ENCODE peak calls at places on chromosome 22, in seven cellular contexts. One of them, this sample, is unnamed.

GRCh38 chr22:22558071-22558971 is 744 bp downstream of the PRAME start:
- DNase-seq in GM03348: no peak
- DNase-seq in Kasumi-1: no peak
- DNase-seq in KBM-7: no peak
- DNase-seq in stimulated activated CD4-positive, alpha-beta T cell treated with anti-CD3 and anti-CD28 coated beads, Interleukin-12 subunit alpha, Interleukin-12 subunit beta, amount 100 ng/mL, for 24 hours: no peak
- DNase-seq in progenitor cell of endocrine pancreas: no peak
- DNase-seq in MCF 10A: no peak
- DNase-seq in this sample: no peak

GRCh38 chr22:19765477-19766234 is 5.1 kb downstream of the TBX1 start:
- DNase-seq in GM03348: peak; percentile 65
- DNase-seq in Kasumi-1: no peak
- DNase-seq in KBM-7: peak; percentile 20
- DNase-seq in stimulated activated CD4-positive, alpha-beta T cell treated with anti-CD3 and anti-CD28 coated beads, Interleukin-12 subunit alpha, Interleukin-12 subunit beta, amount 100 ng/mL, for 24 hours: no peak
- DNase-seq in progenitor cell of endocrine pancreas: no peak
- DNase-seq in MCF 10A: no peak
- DNase-seq in this sample: no peak

GRCh38 chr22:39545310-39546063 is 12.9 kb upstream of the RPS19BP1 start:
- DNase-seq in GM03348: peak; percentile 62
- DNase-seq in Kasumi-1: peak; percentile 27
- DNase-seq in KBM-7: peak; percentile 69
- DNase-seq in stimulated activated CD4-positive, alpha-beta T cell treated with anti-CD3 and anti-CD28 coated beads, Interleukin-12 subunit alpha, Interleukin-12 subunit beta, amount 100 ng/mL, for 24 hours: peak; percentile 63
- DNase-seq in progenitor cell of endocrine pancreas: peak; percentile 74
- DNase-seq in MCF 10A: no peak
- DNase-seq in this sample: peak; percentile 16

GRCh38 chr22:17866127-17866526 is 91.9 kb upstream of the BID start:
- DNase-seq in GM03348: no peak
- DNase-seq in Kasumi-1: no peak
- DNase-seq in KBM-7: no peak
- DNase-seq in stimulated activated CD4-positive, alpha-beta T cell treated with anti-CD3 and anti-CD28 coated beads, Interleukin-12 subunit alpha, Interleukin-12 subunit beta, amount 100 ng/mL, for 24 hours: no peak
- DNase-seq in progenitor cell of endocrine pancreas: no peak
- DNase-seq in MCF 10A: no peak
- DNase-seq in this sample: no peak

GRCh38 chr22:46809153-46809885 is 46.9 kb downstream of the TBC1D22A start:
- DNase-seq in GM03348: no peak
- DNase-seq in Kasumi-1: no peak
- DNase-seq in KBM-7: no peak
- DNase-seq in stimulated activated CD4-positive, alpha-beta T cell treated with anti-CD3 and anti-CD28 coated beads, Interleukin-12 subunit alpha, Interleukin-12 subunit beta, amount 100 ng/mL, for 24 hours: no peak
- DNase-seq in progenitor cell of endocrine pancreas: no peak
- DNase-seq in MCF 10A: no peak
- DNase-seq in this sample: no peak

GRCh38 chr22:47281126-47282106 is 519.0 kb downstream of the TBC1D22A start:
- DNase-seq in GM03348: peak; percentile 35
- DNase-seq in Kasumi-1: no peak
- DNase-seq in KBM-7: no peak
- DNase-seq in stimulated activated CD4-positive, alpha-beta T cell treated with anti-CD3 and anti-CD28 coated beads, Interleukin-12 subunit alpha, Interleukin-12 subunit beta, amount 100 ng/mL, for 24 hours: no peak
- DNase-seq in progenitor cell of endocrine pancreas: no peak
- DNase-seq in MCF 10A: peak; percentile 50
- DNase-seq in this sample: peak; percentile 37

GRCh38 chr22:42937164-42937854 is 77.6 kb downstream of the PACSIN2 start:
- DNase-seq in GM03348: peak; percentile 76
- DNase-seq in Kasumi-1: peak; percentile 83
- DNase-seq in KBM-7: peak; percentile 76
- DNase-seq in stimulated activated CD4-positive, alpha-beta T cell treated with anti-CD3 and anti-CD28 coated beads, Interleukin-12 subunit alpha, Interleukin-12 subunit beta, amount 100 ng/mL, for 24 hours: peak; percentile 22
- DNase-seq in progenitor cell of endocrine pancreas: no peak
- DNase-seq in MCF 10A: peak; percentile 87
- DNase-seq in this sample: peak; percentile 65

GRCh38 chr22:49965291-49966040 is 4.9 kb downstream of the PIM3 start:
- DNase-seq in GM03348: no peak
- DNase-seq in Kasumi-1: no peak
- DNase-seq in KBM-7: no peak
- DNase-seq in stimulated activated CD4-positive, alpha-beta T cell treated with anti-CD3 and anti-CD28 coated beads, Interleukin-12 subunit alpha, Interleukin-12 subunit beta, amount 100 ng/mL, for 24 hours: peak; percentile 13
- DNase-seq in progenitor cell of endocrine pancreas: no peak
- DNase-seq in MCF 10A: no peak
- DNase-seq in this sample: no peak

GRCh38 chr22:44201556-44202129 is 20.9 kb downstream of the PARVG start:
- DNase-seq in GM03348: no peak
- DNase-seq in Kasumi-1: no peak
- DNase-seq in KBM-7: no peak
- DNase-seq in stimulated activated CD4-positive, alpha-beta T cell treated with anti-CD3 and anti-CD28 coated beads, Interleukin-12 subunit alpha, Interleukin-12 subunit beta, amount 100 ng/mL, for 24 hours: no peak
- DNase-seq in progenitor cell of endocrine pancreas: no peak
- DNase-seq in MCF 10A: no peak
- DNase-seq in this sample: no peak

GRCh38 chr22:46053563-46054090 is 76.7 kb upstream of the WNT7B start:
- DNase-seq in GM03348: peak; percentile 85
- DNase-seq in Kasumi-1: no peak
- DNase-seq in KBM-7: no peak
- DNase-seq in stimulated activated CD4-positive, alpha-beta T cell treated with anti-CD3 and anti-CD28 coated beads, Interleukin-12 subunit alpha, Interleukin-12 subunit beta, amount 100 ng/mL, for 24 hours: peak; percentile 34
- DNase-seq in progenitor cell of endocrine pancreas: no peak
- DNase-seq in MCF 10A: peak; percentile 86
- DNase-seq in this sample: peak; percentile 79

GRCh38 chr22:26970809-26971394 is 313.5 kb downstream of the MIAT start:
- DNase-seq in GM03348: no peak
- DNase-seq in Kasumi-1: no peak
- DNase-seq in KBM-7: no peak
- DNase-seq in stimulated activated CD4-positive, alpha-beta T cell treated with anti-CD3 and anti-CD28 coated beads, Interleukin-12 subunit alpha, Interleukin-12 subunit beta, amount 100 ng/mL, for 24 hours: no peak
- DNase-seq in progenitor cell of endocrine pancreas: no peak
- DNase-seq in MCF 10A: no peak
- DNase-seq in this sample: no peak

GRCh38 chr22:31637938-31638618 is 23.9 kb downstream of the PISD start:
- DNase-seq in GM03348: peak; percentile 18
- DNase-seq in Kasumi-1: peak; percentile 93
- DNase-seq in KBM-7: peak; percentile 91
- DNase-seq in stimulated activated CD4-positive, alpha-beta T cell treated with anti-CD3 and anti-CD28 coated beads, Interleukin-12 subunit alpha, Interleukin-12 subunit beta, amount 100 ng/mL, for 24 hours: no peak
- DNase-seq in progenitor cell of endocrine pancreas: no peak
- DNase-seq in MCF 10A: no peak
- DNase-seq in this sample: no peak

GRCh38 chr22:20206709-20207215 is 55.9 kb upstream of the CCDC188 start:
- DNase-seq in GM03348: peak; percentile 53
- DNase-seq in Kasumi-1: no peak
- DNase-seq in KBM-7: no peak
- DNase-seq in stimulated activated CD4-positive, alpha-beta T cell treated with anti-CD3 and anti-CD28 coated beads, Interleukin-12 subunit alpha, Interleukin-12 subunit beta, amount 100 ng/mL, for 24 hours: no peak
- DNase-seq in progenitor cell of endocrine pancreas: no peak
- DNase-seq in MCF 10A: peak; percentile 27
- DNase-seq in this sample: no peak

GRCh38 chr22:44091021-44091721 is 67.1 kb downstream of the PARVB start:
- DNase-seq in GM03348: peak; percentile 26
- DNase-seq in Kasumi-1: peak; percentile 25
- DNase-seq in KBM-7: peak; percentile 39
- DNase-seq in stimulated activated CD4-positive, alpha-beta T cell treated with anti-CD3 and anti-CD28 coated beads, Interleukin-12 subunit alpha, Interleukin-12 subunit beta, amount 100 ng/mL, for 24 hours: peak; percentile 19
- DNase-seq in progenitor cell of endocrine pancreas: no peak
- DNase-seq in MCF 10A: peak; percentile 17
- DNase-seq in this sample: no peak

GRCh38 chr22:17376950-17377349 is 7.7 kb downstream of the CECR2 start:
- DNase-seq in GM03348: no peak
- DNase-seq in Kasumi-1: no peak
- DNase-seq in KBM-7: no peak
- DNase-seq in stimulated activated CD4-positive, alpha-beta T cell treated with anti-CD3 and anti-CD28 coated beads, Interleukin-12 subunit alpha, Interleukin-12 subunit beta, amount 100 ng/mL, for 24 hours: no peak
- DNase-seq in progenitor cell of endocrine pancreas: no peak
- DNase-seq in MCF 10A: no peak
- DNase-seq in this sample: no peak

GRCh38 chr22:28442951-28443876 is 236.4 kb downstream of the TTC28 start:
- DNase-seq in GM03348: peak; percentile 79
- DNase-seq in Kasumi-1: peak; percentile 92
- DNase-seq in KBM-7: peak; percentile 77
- DNase-seq in stimulated activated CD4-positive, alpha-beta T cell treated with anti-CD3 and anti-CD28 coated beads, Interleukin-12 subunit alpha, Interleukin-12 subunit beta, amount 100 ng/mL, for 24 hours: no peak
- DNase-seq in progenitor cell of endocrine pancreas: peak; percentile 15
- DNase-seq in MCF 10A: no peak
- DNase-seq in this sample: peak; percentile 41

GRCh38 chr22:19811811-19812771 is 42.6 kb downstream of the GNB1L start:
- DNase-seq in GM03348: no peak
- DNase-seq in Kasumi-1: no peak
- DNase-seq in KBM-7: no peak
- DNase-seq in stimulated activated CD4-positive, alpha-beta T cell treated with anti-CD3 and anti-CD28 coated beads, Interleukin-12 subunit alpha, Interleukin-12 subunit beta, amount 100 ng/mL, for 24 hours: no peak
- DNase-seq in progenitor cell of endocrine pancreas: no peak
- DNase-seq in MCF 10A: no peak
- DNase-seq in this sample: no peak

GRCh38 chr22:46537946-46538815 is 761 bp upstream of the CELSR1 start:
- DNase-seq in GM03348: peak; percentile 62
- DNase-seq in Kasumi-1: peak; percentile 2
- DNase-seq in KBM-7: no peak
- DNase-seq in stimulated activated CD4-positive, alpha-beta T cell treated with anti-CD3 and anti-CD28 coated beads, Interleukin-12 subunit alpha, Interleukin-12 subunit beta, amount 100 ng/mL, for 24 hours: no peak
- DNase-seq in progenitor cell of endocrine pancreas: peak; percentile 53
- DNase-seq in MCF 10A: peak; percentile 68
- DNase-seq in this sample: no peak

GRCh38 chr22:20952544-20953341 is 14.3 kb upstream of the AIFM3 start:
- DNase-seq in GM03348: no peak
- DNase-seq in Kasumi-1: no peak
- DNase-seq in KBM-7: no peak
- DNase-seq in stimulated activated CD4-positive, alpha-beta T cell treated with anti-CD3 and anti-CD28 coated beads, Interleukin-12 subunit alpha, Interleukin-12 subunit beta, amount 100 ng/mL, for 24 hours: no peak
- DNase-seq in progenitor cell of endocrine pancreas: no peak
- DNase-seq in MCF 10A: no peak
- DNase-seq in this sample: no peak

GRCh38 chr22:29901354-29901753 is 18.4 kb downstream of the MTMR3 start:
- DNase-seq in GM03348: no peak
- DNase-seq in Kasumi-1: peak; percentile 67
- DNase-seq in KBM-7: peak; percentile 46
- DNase-seq in stimulated activated CD4-positive, alpha-beta T cell treated with anti-CD3 and anti-CD28 coated beads, Interleukin-12 subunit alpha, Interleukin-12 subunit beta, amount 100 ng/mL, for 24 hours: no peak
- DNase-seq in progenitor cell of endocrine pancreas: no peak
- DNase-seq in MCF 10A: no peak
- DNase-seq in this sample: no peak

GRCh38 chr22:41826001-41826400 is 6.9 kb upstream of the SREBF2 start:
- DNase-seq in GM03348: no peak
- DNase-seq in Kasumi-1: no peak
- DNase-seq in KBM-7: no peak
- DNase-seq in stimulated activated CD4-positive, alpha-beta T cell treated with anti-CD3 and anti-CD28 coated beads, Interleukin-12 subunit alpha, Interleukin-12 subunit beta, amount 100 ng/mL, for 24 hours: no peak
- DNase-seq in progenitor cell of endocrine pancreas: no peak
- DNase-seq in MCF 10A: no peak
- DNase-seq in this sample: no peak

GRCh38 chr22:39972656-39973055 is 12.5 kb downstream of the TMA7B start:
- DNase-seq in GM03348: no peak
- DNase-seq in Kasumi-1: no peak
- DNase-seq in KBM-7: no peak
- DNase-seq in stimulated activated CD4-positive, alpha-beta T cell treated with anti-CD3 and anti-CD28 coated beads, Interleukin-12 subunit alpha, Interleukin-12 subunit beta, amount 100 ng/mL, for 24 hours: no peak
- DNase-seq in progenitor cell of endocrine pancreas: no peak
- DNase-seq in MCF 10A: no peak
- DNase-seq in this sample: no peak

GRCh38 chr22:29129644-29130201 is 56.9 kb downstream of the KREMEN1 start:
- DNase-seq in GM03348: no peak
- DNase-seq in Kasumi-1: no peak
- DNase-seq in KBM-7: no peak
- DNase-seq in stimulated activated CD4-positive, alpha-beta T cell treated with anti-CD3 and anti-CD28 coated beads, Interleukin-12 subunit alpha, Interleukin-12 subunit beta, amount 100 ng/mL, for 24 hours: no peak
- DNase-seq in progenitor cell of endocrine pancreas: no peak
- DNase-seq in MCF 10A: no peak
- DNase-seq in this sample: no peak

GRCh38 chr22:38240734-38241252 is 32.0 kb downstream of the TMEM184B start:
- DNase-seq in GM03348: peak; percentile 76
- DNase-seq in Kasumi-1: no peak
- DNase-seq in KBM-7: peak; percentile 12
- DNase-seq in stimulated activated CD4-positive, alpha-beta T cell treated with anti-CD3 and anti-CD28 coated beads, Interleukin-12 subunit alpha, Interleukin-12 subunit beta, amount 100 ng/mL, for 24 hours: no peak
- DNase-seq in progenitor cell of endocrine pancreas: no peak
- DNase-seq in MCF 10A: peak; percentile 85
- DNase-seq in this sample: peak; percentile 70

GRCh38 chr22:17588606-17589005 is 25.3 kb downstream of the SLC25A18 start:
- DNase-seq in GM03348: no peak
- DNase-seq in Kasumi-1: no peak
- DNase-seq in KBM-7: no peak
- DNase-seq in stimulated activated CD4-positive, alpha-beta T cell treated with anti-CD3 and anti-CD28 coated beads, Interleukin-12 subunit alpha, Interleukin-12 subunit beta, amount 100 ng/mL, for 24 hours: no peak
- DNase-seq in progenitor cell of endocrine pancreas: no peak
- DNase-seq in MCF 10A: no peak
- DNase-seq in this sample: no peak

This sample was measured in RWPE1.